ENCODE peak calls at places on chromosomes 3 and 15, in four cellular contexts. One of them, this sample, is unnamed. For H3K4me1, the result is how much of the 10 kb centered on the place peaks cover.

GRCh38 chr3:159726231-159726964 is 262.2 kb upstream of the IL12A start:
- DNase-seq in mesenchymal stem cell: peak
- DNase-seq in mammary epithelial cell: peak
- DNase-seq in neuronal stem cell: no peak
- DNase-seq in this sample: peak

GRCh38 chr3:175310046-175310445 is 450.9 kb downstream of the NAALADL2 start:
- DNase-seq in neuronal stem cell: no peak
- DNase-seq in mammary epithelial cell: no peak
- DNase-seq in mesenchymal stem cell: no peak
- DNase-seq in this sample: no peak

GRCh38 chr3:16768956-16769355 is 115.8 kb upstream of the PLCL2 start:
- DNase-seq in mammary epithelial cell: no peak
- DNase-seq in neuronal stem cell: no peak
- DNase-seq in mesenchymal stem cell: no peak
- DNase-seq in this sample: peak

GRCh38 chr15:31217566-31218270 is 108.9 kb upstream of the KLF13 start:
- DNase-seq in mesenchymal stem cell: no peak
- DNase-seq in neuronal stem cell: no peak
- DNase-seq in mammary epithelial cell: no peak
- DNase-seq in this sample: no peak

GRCh38 chr3:67291287-67292252 is 293.5 kb downstream of the KBTBD8 start:
- DNase-seq in mesenchymal stem cell: no peak
- DNase-seq in neuronal stem cell: no peak
- DNase-seq in mammary epithelial cell: no peak
- DNase-seq in this sample: no peak

GRCh38 chr3:151558621-151559020 is 97.8 kb upstream of the IGSF10 start:
- DNase-seq in mesenchymal stem cell: no peak
- DNase-seq in mammary epithelial cell: no peak
- DNase-seq in neuronal stem cell: no peak
- DNase-seq in this sample: no peak

GRCh38 chr3:173823911-173824460 is 426.4 kb downstream of the NLGN1 start:
- DNase-seq in mesenchymal stem cell: no peak
- DNase-seq in mammary epithelial cell: peak
- DNase-seq in neuronal stem cell: no peak
- DNase-seq in this sample: no peak

GRCh38 chr3:197103766-197104165 is 74.1 kb upstream of the MELTF start:
- DNase-seq in neuronal stem cell: no peak
- DNase-seq in mammary epithelial cell: no peak
- DNase-seq in mesenchymal stem cell: peak
- DNase-seq in this sample: no peak

GRCh38 chr15:77580991-77581682 is 51.6 kb downstream of the LINGO1 start:
- DNase-seq in mesenchymal stem cell: no peak
- DNase-seq in mammary epithelial cell: peak
- DNase-seq in neuronal stem cell: no peak
- DNase-seq in this sample: no peak

GRCh38 chr15:82646250-82647044 is 716 bp downstream of the CPEB1 start:
- DNase-seq in neuronal stem cell: no peak
- DNase-seq in mesenchymal stem cell: no peak
- DNase-seq in mammary epithelial cell: no peak
- DNase-seq in this sample: no peak

GRCh38 chr15:41995476-41995855 is 23.1 kb upstream of the EHD4 start:
- DNase-seq in mammary epithelial cell: no peak
- DNase-seq in mesenchymal stem cell: no peak
- DNase-seq in neuronal stem cell: no peak
- DNase-seq in this sample: no peak

GRCh38 chr3:116561529-116561928 is 116.2 kb upstream of the LSAMP start:
- DNase-seq in neuronal stem cell: no peak
- DNase-seq in mammary epithelial cell: no peak
- DNase-seq in mesenchymal stem cell: no peak
- DNase-seq in this sample: no peak

GRCh38 chr3:176147251-176147650 is 1050.0 kb downstream of the TBL1XR1 start:
- DNase-seq in neuronal stem cell: no peak
- DNase-seq in mesenchymal stem cell: no peak
- DNase-seq in mammary epithelial cell: no peak
- DNase-seq in this sample: no peak

GRCh38 chr15:90691369-90691768 is 25.8 kb upstream of the BLM start:
- DNase-seq in mammary epithelial cell: no peak
- DNase-seq in neuronal stem cell: no peak
- DNase-seq in mesenchymal stem cell: no peak
- DNase-seq in this sample: no peak

GRCh38 chr15:76337047-76337738 is 620 bp downstream of the ISL2 start:
- DNase-seq in mesenchymal stem cell: peak
- DNase-seq in mammary epithelial cell: peak
- DNase-seq in neuronal stem cell: no peak
- DNase-seq in this sample: no peak

GRCh38 chr3:183244219-183244618 is 8.8 kb upstream of the B3GNT5 start:
- DNase-seq in neuronal stem cell: no peak
- DNase-seq in mammary epithelial cell: peak
- DNase-seq in mesenchymal stem cell: no peak
- DNase-seq in this sample: no peak

DNA sequence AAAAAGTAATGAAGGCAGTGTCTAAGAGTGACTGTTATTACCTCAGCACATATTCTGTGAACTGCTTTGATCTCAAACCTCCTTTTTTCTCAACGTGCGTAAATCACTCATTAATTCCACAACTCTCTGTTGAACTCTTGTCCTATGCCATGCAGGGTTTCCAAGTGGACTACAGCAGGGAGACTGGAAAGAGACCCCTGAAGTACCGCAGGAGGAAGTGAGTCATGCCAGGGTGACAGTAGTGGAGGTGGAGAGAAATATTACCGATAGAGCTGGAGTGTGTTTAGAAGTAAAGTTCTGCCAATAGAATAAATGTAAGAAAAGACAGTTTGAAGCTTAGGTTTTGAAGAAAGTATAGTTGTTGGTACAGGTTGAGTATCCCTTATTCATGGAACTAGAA is 908.9 kb downstream of the ROBO1 start:
- DNase-seq in mesenchymal stem cell: peak
- DNase-seq in mammary epithelial cell: no peak
- DNase-seq in neuronal stem cell: no peak
- DNase-seq in this sample: no peak
- H3K4me1 ChIP-seq in mesenchymal stem cell: under half
- H3K4me1 ChIP-seq in mammary epithelial cell: under half
- H3K4me1 ChIP-seq in neuronal stem cell: under half
- H3K4me1 ChIP-seq in this sample: under half

GRCh38 chr3:178508443-178508825 is 27.8 kb upstream of the KCNMB2 start:
- DNase-seq in neuronal stem cell: no peak
- DNase-seq in mesenchymal stem cell: no peak
- DNase-seq in mammary epithelial cell: no peak
- DNase-seq in this sample: no peak
- H3K4me3 ChIP-seq in neuronal stem cell: no peak
- H3K4me3 ChIP-seq in mesenchymal stem cell: no peak
- H3K4me3 ChIP-seq in mammary epithelial cell: no peak
- H3K4me3 ChIP-seq in this sample: no peak

DNA sequence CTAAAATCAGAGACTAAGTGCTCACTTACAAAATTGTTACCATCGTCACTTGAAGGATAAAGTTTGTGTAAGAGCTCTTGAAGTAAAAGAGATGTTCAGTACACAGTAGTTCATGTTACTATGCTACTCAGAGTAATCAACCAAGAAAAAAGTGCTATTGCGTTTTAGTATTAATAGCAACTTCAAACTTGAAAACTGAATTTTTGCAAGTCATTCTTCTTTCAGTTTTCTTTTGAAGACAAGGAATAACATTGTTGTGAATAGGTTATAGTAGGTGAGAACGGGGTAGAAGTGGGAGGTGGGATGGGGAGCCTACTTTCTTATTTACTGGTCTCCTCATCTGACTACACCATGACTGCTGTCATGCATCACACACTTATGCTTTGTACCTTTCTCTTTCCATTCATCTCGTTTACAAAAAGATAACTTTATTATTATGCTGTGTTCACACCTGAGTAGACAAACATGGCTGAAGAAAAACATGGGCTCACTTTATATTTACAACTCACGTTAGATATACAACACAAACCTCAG is 39.3 kb upstream of the P3H2 start:
- DNase-seq in mammary epithelial cell: no peak
- DNase-seq in neuronal stem cell: no peak
- DNase-seq in mesenchymal stem cell: no peak
- DNase-seq in this sample: no peak
- H2AFZ ChIP-seq in mammary epithelial cell: no peak
- H2AFZ ChIP-seq in neuronal stem cell: no peak
- H2AFZ ChIP-seq in mesenchymal stem cell: no peak
- H2AFZ ChIP-seq in this sample: no peak

GRCh38 chr15:70151441-70151840 is 53.7 kb upstream of the TLE3 start:
- DNase-seq in mammary epithelial cell: no peak
- DNase-seq in neuronal stem cell: no peak
- DNase-seq in mesenchymal stem cell: no peak
- DNase-seq in this sample: no peak
- H3K4me1 ChIP-seq in mammary epithelial cell: under half
- H3K4me1 ChIP-seq in neuronal stem cell: under half
- H3K4me1 ChIP-seq in mesenchymal stem cell: under half
- H3K4me1 ChIP-seq in this sample: under half

GRCh38 chr3:12222765-12223485 is 64.2 kb upstream of the TIMP4 start:
- DNase-seq in mesenchymal stem cell: peak
- DNase-seq in mammary epithelial cell: peak
- DNase-seq in neuronal stem cell: no peak
- DNase-seq in this sample: peak
- H3K4me3 ChIP-seq in mesenchymal stem cell: peak
- H3K4me3 ChIP-seq in mammary epithelial cell: no peak
- H3K4me3 ChIP-seq in neuronal stem cell: no peak
- H3K4me3 ChIP-seq in this sample: peak

DNA sequence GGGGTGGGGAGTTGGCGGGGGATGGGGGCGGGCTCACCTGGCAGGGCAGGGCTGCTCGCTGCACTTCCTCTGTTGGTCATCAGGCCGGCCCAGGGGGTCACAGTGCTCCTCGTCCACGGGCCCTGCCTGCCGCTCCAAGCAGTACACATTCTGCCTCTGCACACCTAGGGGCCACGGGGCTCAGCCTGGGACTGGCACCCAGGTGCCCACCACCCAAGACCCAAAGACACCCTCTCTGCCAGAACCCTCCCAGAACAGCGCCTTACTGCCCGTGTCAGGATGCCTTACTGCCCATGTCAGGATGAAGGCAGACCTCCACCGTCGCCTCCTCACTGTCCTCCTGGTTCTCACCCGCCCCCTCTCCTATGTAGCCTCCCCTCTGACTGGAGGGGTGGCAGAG is 43.2 kb downstream of the ADAMTS7 start:
- DNase-seq in neuronal stem cell: no peak
- DNase-seq in mammary epithelial cell: no peak
- DNase-seq in mesenchymal stem cell: no peak
- DNase-seq in this sample: no peak
- H2AFZ ChIP-seq in neuronal stem cell: no peak
- H2AFZ ChIP-seq in mammary epithelial cell: no peak
- H2AFZ ChIP-seq in mesenchymal stem cell: no peak
- H2AFZ ChIP-seq in this sample: no peak

GRCh38 chr3:13018561-13019242 is 54.5 kb downstream of the IQSEC1 start:
- DNase-seq in mesenchymal stem cell: no peak
- DNase-seq in neuronal stem cell: no peak
- DNase-seq in mammary epithelial cell: no peak
- DNase-seq in this sample: no peak
- H3K4me1 ChIP-seq in mesenchymal stem cell: half or more
- H3K4me1 ChIP-seq in neuronal stem cell: half or more
- H3K4me1 ChIP-seq in mammary epithelial cell: under half
- H3K4me1 ChIP-seq in this sample: half or more

GRCh38 chr3:123884993-123885392 is 861 bp upstream of the MYLK start:
- DNase-seq in neuronal stem cell: no peak
- DNase-seq in mesenchymal stem cell: no peak
- DNase-seq in mammary epithelial cell: no peak
- DNase-seq in this sample: no peak
- H3K4me3 ChIP-seq in neuronal stem cell: peak
- H3K4me3 ChIP-seq in mesenchymal stem cell: peak
- H3K4me3 ChIP-seq in mammary epithelial cell: no peak
- H3K4me3 ChIP-seq in this sample: no peak

DNA sequence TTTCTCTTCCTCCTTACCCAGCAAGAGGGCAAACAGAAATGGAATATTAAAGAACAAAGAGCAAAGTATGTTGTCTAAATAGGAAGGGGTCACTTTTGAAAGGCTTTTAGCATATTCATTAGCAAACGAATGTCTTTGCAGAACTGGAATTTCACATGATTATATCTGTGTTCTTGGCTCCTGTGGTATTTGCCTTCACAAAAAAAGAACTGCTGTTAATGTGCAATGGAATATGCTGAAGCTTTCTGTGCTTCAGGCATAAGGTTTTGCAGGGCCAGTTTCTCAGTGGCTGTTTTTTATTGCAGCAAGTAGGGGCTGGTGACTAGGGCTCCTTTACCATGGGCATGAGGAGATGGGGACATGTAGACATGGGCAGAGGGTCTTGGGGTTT is 173.4 kb downstream of the USP13 start:
- DNase-seq in mesenchymal stem cell: no peak
- DNase-seq in neuronal stem cell: no peak
- DNase-seq in mammary epithelial cell: no peak
- DNase-seq in this sample: no peak
- H2AFZ ChIP-seq in mesenchymal stem cell: no peak
- H2AFZ ChIP-seq in neuronal stem cell: no peak
- H2AFZ ChIP-seq in mammary epithelial cell: no peak
- H2AFZ ChIP-seq in this sample: peak

This sample was measured in PC-9.